ENCODE peak calls at places on chromosomes 4 and X, in four cellular contexts. W is stomach; T is stimulated activated CD8-positive, alpha-beta memory T cell treated with anti-CD3 and anti-CD28 coated beads, Interleukin-12 subunit alpha, Interleukin-12 subunit beta, amount 100 ng/mL, for 4 hours; U is LHCN-M2. G is an unnamed sample.

GRCh38 chrX:14964500-14964899 is 91.3 kb downstream of the MOSPD2 start:
- DNase-seq in W (no peak), T (no peak), U (peak), G (no peak)

GRCh38 chr4:25814323-25814722 is 48.5 kb downstream of the SEL1L3 start:
- DNase-seq in W (peak), T (no peak), U (peak), G (no peak)

GRCh38 chrX:2708016-2708415 is 16.9 kb downstream of the CD99 start:
- DNase-seq in W (no peak), T (no peak), U (peak), G (peak)

GRCh38 chrX:45758319-45758718 is 557.6 kb upstream of the DIPK2B start:
- DNase-seq in W (no peak), T (no peak), U (peak), G (no peak)

GRCh38 chr4:28209371-28209924 is 1348.8 kb downstream of the STIM2 start:
- DNase-seq in W (no peak), T (no peak), U (no peak), G (no peak)

GRCh38 chrX:10025742-10026493 is 58.8 kb downstream of the CLDN34 start:
- DNase-seq in W (no peak), T (no peak), U (no peak), G (no peak)

GRCh38 chr4:41015031-41015675 is 199.2 kb downstream of the APBB2 start:
- DNase-seq in W (no peak), T (no peak), U (peak), G (no peak)

GRCh38 chr4:149531861-149532260 is 283.8 kb downstream of the IQCM start:
- DNase-seq in W (no peak), T (no peak), U (peak), G (no peak)

GRCh38 chrX:39504850-39505259 is 592.9 kb downstream of the BCOR start:
- DNase-seq in W (no peak), T (no peak), U (no peak), G (no peak)

GRCh38 chr4:8319731-8320385 is 50.3 kb downstream of the HTRA3 start:
- DNase-seq in W (peak), T (no peak), U (no peak), G (peak)

GRCh38 chr4:3718462-3718861 is 47.7 kb upstream of the ADRA2C start:
- DNase-seq in W (no peak), T (no peak), U (no peak), G (peak)

GRCh38 chr4:97691111-97691605 is 452.1 kb downstream of the STPG2 start:
- DNase-seq in W (no peak), T (no peak), U (no peak), G (no peak)

GRCh38 chr4:128583753-128584712 is 225.5 kb upstream of the JADE1 start:
- DNase-seq in W (peak), T (no peak), U (peak), G (no peak)

GRCh38 chrX:47854474-47854873 is 17.8 kb downstream of the ZNF81 start:
- DNase-seq in W (peak), T (no peak), U (no peak), G (no peak)

GRCh38 chr4:6887591-6888371 is 21.8 kb upstream of the TBC1D14 start:
- DNase-seq in W (no peak), T (no peak), U (peak), G (peak)